ENCODE peak calls at places on chromosomes 1 and 21, in nine cellular contexts. One of them, this sample, is unnamed.

GRCh38 chr1:96464991-96465875 is 256.4 kb upstream of the PTBP2 start:
- DNase-seq in 8988T: no peak
- DNase-seq in AG04450: peak
- DNase-seq in pancreas: no peak
- DNase-seq in stimulated activated CD4-positive, alpha-beta T cell treated with anti-CD3 and anti-CD28 coated beads, Interleukin-12 subunit alpha, Interleukin-12 subunit beta, amount 100 ng/mL, for 48 hours: no peak
- DNase-seq in activated CD8-positive, alpha-beta memory T cell treated with anti-CD3 and anti-CD28 coated beads for 24 hours: no peak
- DNase-seq in Ammon's horn: no peak
- DNase-seq in NCI-H1105 treated with DMSO at 0.1 percent for 48 hours: no peak
- DNase-seq in trophoblast cell: no peak
- DNase-seq in this sample: no peak

GRCh38 chr1:215279682-215280081 is 197.1 kb downstream of the KCNK2 start:
- DNase-seq in 8988T: no peak
- DNase-seq in AG04450: no peak
- DNase-seq in pancreas: no peak
- DNase-seq in stimulated activated CD4-positive, alpha-beta T cell treated with anti-CD3 and anti-CD28 coated beads, Interleukin-12 subunit alpha, Interleukin-12 subunit beta, amount 100 ng/mL, for 48 hours: no peak
- DNase-seq in activated CD8-positive, alpha-beta memory T cell treated with anti-CD3 and anti-CD28 coated beads for 24 hours: no peak
- DNase-seq in Ammon's horn: no peak
- DNase-seq in NCI-H1105 treated with DMSO at 0.1 percent for 48 hours: peak
- DNase-seq in trophoblast cell: no peak
- DNase-seq in this sample: no peak

GRCh38 chr1:30816211-30817082 is 58.9 kb upstream of the LAPTM5 start:
- DNase-seq in 8988T: peak
- DNase-seq in AG04450: peak
- DNase-seq in pancreas: peak
- DNase-seq in stimulated activated CD4-positive, alpha-beta T cell treated with anti-CD3 and anti-CD28 coated beads, Interleukin-12 subunit alpha, Interleukin-12 subunit beta, amount 100 ng/mL, for 48 hours: no peak
- DNase-seq in activated CD8-positive, alpha-beta memory T cell treated with anti-CD3 and anti-CD28 coated beads for 24 hours: no peak
- DNase-seq in Ammon's horn: peak
- DNase-seq in NCI-H1105 treated with DMSO at 0.1 percent for 48 hours: peak
- DNase-seq in trophoblast cell: peak
- DNase-seq in this sample: no peak

GRCh38 chr21:35711661-35712060 is 348.7 kb downstream of the SETD4 start:
- DNase-seq in 8988T: no peak
- DNase-seq in AG04450: no peak
- DNase-seq in pancreas: peak
- DNase-seq in stimulated activated CD4-positive, alpha-beta T cell treated with anti-CD3 and anti-CD28 coated beads, Interleukin-12 subunit alpha, Interleukin-12 subunit beta, amount 100 ng/mL, for 48 hours: no peak
- DNase-seq in activated CD8-positive, alpha-beta memory T cell treated with anti-CD3 and anti-CD28 coated beads for 24 hours: no peak
- DNase-seq in Ammon's horn: no peak
- DNase-seq in NCI-H1105 treated with DMSO at 0.1 percent for 48 hours: no peak
- DNase-seq in trophoblast cell: no peak
- DNase-seq in this sample: no peak

GRCh38 chr21:43333301-43334062 is 93.4 kb downstream of the SIK1 start:
- DNase-seq in 8988T: peak
- DNase-seq in AG04450: peak
- DNase-seq in pancreas: peak
- DNase-seq in stimulated activated CD4-positive, alpha-beta T cell treated with anti-CD3 and anti-CD28 coated beads, Interleukin-12 subunit alpha, Interleukin-12 subunit beta, amount 100 ng/mL, for 48 hours: no peak
- DNase-seq in activated CD8-positive, alpha-beta memory T cell treated with anti-CD3 and anti-CD28 coated beads for 24 hours: no peak
- DNase-seq in Ammon's horn: peak
- DNase-seq in NCI-H1105 treated with DMSO at 0.1 percent for 48 hours: no peak
- DNase-seq in trophoblast cell: peak
- DNase-seq in this sample: no peak

GRCh38 chr1:211377539-211378461 is 51.2 kb downstream of the TRAF5 start:
- DNase-seq in 8988T: no peak
- DNase-seq in AG04450: no peak
- DNase-seq in pancreas: no peak
- DNase-seq in stimulated activated CD4-positive, alpha-beta T cell treated with anti-CD3 and anti-CD28 coated beads, Interleukin-12 subunit alpha, Interleukin-12 subunit beta, amount 100 ng/mL, for 48 hours: no peak
- DNase-seq in activated CD8-positive, alpha-beta memory T cell treated with anti-CD3 and anti-CD28 coated beads for 24 hours: no peak
- DNase-seq in Ammon's horn: no peak
- DNase-seq in NCI-H1105 treated with DMSO at 0.1 percent for 48 hours: no peak
- DNase-seq in trophoblast cell: peak
- DNase-seq in this sample: no peak

GRCh38 chr1:16980473-16981268 is at the start of gene MFAP2:
- DNase-seq in 8988T: no peak
- DNase-seq in AG04450: no peak
- DNase-seq in pancreas: no peak
- DNase-seq in stimulated activated CD4-positive, alpha-beta T cell treated with anti-CD3 and anti-CD28 coated beads, Interleukin-12 subunit alpha, Interleukin-12 subunit beta, amount 100 ng/mL, for 48 hours: no peak
- DNase-seq in activated CD8-positive, alpha-beta memory T cell treated with anti-CD3 and anti-CD28 coated beads for 24 hours: peak
- DNase-seq in Ammon's horn: no peak
- DNase-seq in NCI-H1105 treated with DMSO at 0.1 percent for 48 hours: peak
- DNase-seq in trophoblast cell: peak
- DNase-seq in this sample: no peak

GRCh38 chr1:51986718-51987117 is 3.8 kb downstream of the RAB3B start:
- DNase-seq in 8988T: no peak
- DNase-seq in AG04450: no peak
- DNase-seq in pancreas: no peak
- DNase-seq in stimulated activated CD4-positive, alpha-beta T cell treated with anti-CD3 and anti-CD28 coated beads, Interleukin-12 subunit alpha, Interleukin-12 subunit beta, amount 100 ng/mL, for 48 hours: no peak
- DNase-seq in activated CD8-positive, alpha-beta memory T cell treated with anti-CD3 and anti-CD28 coated beads for 24 hours: no peak
- DNase-seq in Ammon's horn: no peak
- DNase-seq in NCI-H1105 treated with DMSO at 0.1 percent for 48 hours: no peak
- DNase-seq in trophoblast cell: no peak
- DNase-seq in this sample: no peak

GRCh38 chr1:162974810-162975209 is 94.4 kb upstream of the RGS4 start:
- DNase-seq in 8988T: no peak
- DNase-seq in AG04450: no peak
- DNase-seq in pancreas: no peak
- DNase-seq in stimulated activated CD4-positive, alpha-beta T cell treated with anti-CD3 and anti-CD28 coated beads, Interleukin-12 subunit alpha, Interleukin-12 subunit beta, amount 100 ng/mL, for 48 hours: no peak
- DNase-seq in activated CD8-positive, alpha-beta memory T cell treated with anti-CD3 and anti-CD28 coated beads for 24 hours: no peak
- DNase-seq in Ammon's horn: no peak
- DNase-seq in NCI-H1105 treated with DMSO at 0.1 percent for 48 hours: no peak
- DNase-seq in trophoblast cell: no peak
- DNase-seq in this sample: no peak

GRCh38 chr1:93588206-93588605 is 93.4 kb downstream of the BCAR3 start:
- DNase-seq in 8988T: no peak
- DNase-seq in AG04450: no peak
- DNase-seq in pancreas: no peak
- DNase-seq in stimulated activated CD4-positive, alpha-beta T cell treated with anti-CD3 and anti-CD28 coated beads, Interleukin-12 subunit alpha, Interleukin-12 subunit beta, amount 100 ng/mL, for 48 hours: no peak
- DNase-seq in activated CD8-positive, alpha-beta memory T cell treated with anti-CD3 and anti-CD28 coated beads for 24 hours: no peak
- DNase-seq in Ammon's horn: no peak
- DNase-seq in NCI-H1105 treated with DMSO at 0.1 percent for 48 hours: no peak
- DNase-seq in trophoblast cell: no peak
- DNase-seq in this sample: no peak

GRCh38 chr1:12541274-12542137 is 76.5 kb downstream of the DHRS3 start:
- DNase-seq in 8988T: no peak
- DNase-seq in AG04450: no peak
- DNase-seq in pancreas: no peak
- DNase-seq in stimulated activated CD4-positive, alpha-beta T cell treated with anti-CD3 and anti-CD28 coated beads, Interleukin-12 subunit alpha, Interleukin-12 subunit beta, amount 100 ng/mL, for 48 hours: no peak
- DNase-seq in activated CD8-positive, alpha-beta memory T cell treated with anti-CD3 and anti-CD28 coated beads for 24 hours: no peak
- DNase-seq in Ammon's horn: no peak
- DNase-seq in NCI-H1105 treated with DMSO at 0.1 percent for 48 hours: no peak
- DNase-seq in trophoblast cell: no peak
- DNase-seq in this sample: no peak

GRCh38 chr1:154755858-154756730 is 114.0 kb downstream of the KCNN3 start:
- DNase-seq in 8988T: no peak
- DNase-seq in AG04450: no peak
- DNase-seq in pancreas: no peak
- DNase-seq in stimulated activated CD4-positive, alpha-beta T cell treated with anti-CD3 and anti-CD28 coated beads, Interleukin-12 subunit alpha, Interleukin-12 subunit beta, amount 100 ng/mL, for 48 hours: peak
- DNase-seq in activated CD8-positive, alpha-beta memory T cell treated with anti-CD3 and anti-CD28 coated beads for 24 hours: peak
- DNase-seq in Ammon's horn: no peak
- DNase-seq in NCI-H1105 treated with DMSO at 0.1 percent for 48 hours: no peak
- DNase-seq in trophoblast cell: no peak
- DNase-seq in this sample: no peak

GRCh38 chr1:168360151-168360550 is 79.5 kb downstream of the TBX19 start:
- DNase-seq in 8988T: no peak
- DNase-seq in AG04450: no peak
- DNase-seq in pancreas: no peak
- DNase-seq in stimulated activated CD4-positive, alpha-beta T cell treated with anti-CD3 and anti-CD28 coated beads, Interleukin-12 subunit alpha, Interleukin-12 subunit beta, amount 100 ng/mL, for 48 hours: peak
- DNase-seq in activated CD8-positive, alpha-beta memory T cell treated with anti-CD3 and anti-CD28 coated beads for 24 hours: no peak
- DNase-seq in Ammon's horn: no peak
- DNase-seq in NCI-H1105 treated with DMSO at 0.1 percent for 48 hours: no peak
- DNase-seq in trophoblast cell: peak
- DNase-seq in this sample: no peak

GRCh38 chr1:206121269-206121668 is 4.1 kb upstream of the AVPR1B start:
- DNase-seq in 8988T: no peak
- DNase-seq in AG04450: no peak
- DNase-seq in pancreas: no peak
- DNase-seq in stimulated activated CD4-positive, alpha-beta T cell treated with anti-CD3 and anti-CD28 coated beads, Interleukin-12 subunit alpha, Interleukin-12 subunit beta, amount 100 ng/mL, for 48 hours: no peak
- DNase-seq in activated CD8-positive, alpha-beta memory T cell treated with anti-CD3 and anti-CD28 coated beads for 24 hours: no peak
- DNase-seq in Ammon's horn: no peak
- DNase-seq in NCI-H1105 treated with DMSO at 0.1 percent for 48 hours: no peak
- DNase-seq in trophoblast cell: no peak
- DNase-seq in this sample: no peak

This sample was measured in naive thymus-derived CD4-positive, alpha-beta T cell.